ENCODE peak calls at places on chromosomes 6 and 20, in eight cellular contexts. One of them, this sample, is unnamed. For H3K27me3, the result is how much of the 10 kb centered on the place peaks cover.

GRCh38 chr6:37013516-37014491 is 8.3 kb downstream of the FGD2 start:
- DNase-seq in heart left ventricle: no peak
- DNase-seq in GM12878: no peak
- DNase-seq in breast epithelium: no peak
- DNase-seq in Peyer's patch: no peak
- DNase-seq in tibial artery: no peak
- DNase-seq in colonic mucosa: no peak
- DNase-seq in vagina: no peak
- DNase-seq in this sample: no peak

GRCh38 chr20:37298190-37298939 is 8.9 kb downstream of the MANBAL start:
- DNase-seq in tibial artery: no peak
- DNase-seq in Peyer's patch: peak
- DNase-seq in GM12878: no peak
- DNase-seq in breast epithelium: no peak
- DNase-seq in vagina: no peak
- DNase-seq in heart left ventricle: no peak
- DNase-seq in colonic mucosa: no peak
- DNase-seq in this sample: no peak

GRCh38 chr6:117547688-117548621 is 54.4 kb downstream of the GOPC start:
- DNase-seq in GM12878: no peak
- DNase-seq in tibial artery: peak
- DNase-seq in breast epithelium: peak
- DNase-seq in Peyer's patch: peak
- DNase-seq in colonic mucosa: peak
- DNase-seq in vagina: no peak
- DNase-seq in heart left ventricle: peak
- DNase-seq in this sample: peak

GRCh38 chr6:37897321-37897720 is 77.8 kb downstream of the ZFAND3 start:
- DNase-seq in tibial artery: no peak
- DNase-seq in heart left ventricle: no peak
- DNase-seq in colonic mucosa: no peak
- DNase-seq in breast epithelium: no peak
- DNase-seq in Peyer's patch: no peak
- DNase-seq in vagina: no peak
- DNase-seq in GM12878: no peak
- DNase-seq in this sample: no peak

GRCh38 chr6:23111984-23112383 is 542.6 kb downstream of the HDGFL1 start:
- DNase-seq in heart left ventricle: no peak
- DNase-seq in Peyer's patch: no peak
- DNase-seq in GM12878: no peak
- DNase-seq in vagina: no peak
- DNase-seq in breast epithelium: no peak
- DNase-seq in tibial artery: no peak
- DNase-seq in colonic mucosa: no peak
- DNase-seq in this sample: no peak

GRCh38 chr6:6856538-6857523 is 250.9 kb upstream of the RREB1 start:
- DNase-seq in colonic mucosa: peak
- DNase-seq in heart left ventricle: peak
- DNase-seq in GM12878: peak
- DNase-seq in breast epithelium: peak
- DNase-seq in vagina: no peak
- DNase-seq in tibial artery: no peak
- DNase-seq in Peyer's patch: peak
- DNase-seq in this sample: peak

GRCh38 chr6:39882567-39882953 is 51.7 kb downstream of the MOCS1 start:
- DNase-seq in heart left ventricle: peak
- DNase-seq in Peyer's patch: no peak
- DNase-seq in vagina: no peak
- DNase-seq in colonic mucosa: no peak
- DNase-seq in tibial artery: peak
- DNase-seq in breast epithelium: no peak
- DNase-seq in GM12878: no peak
- DNase-seq in this sample: no peak

GRCh38 chr6:56073761-56074160 is 173.6 kb downstream of the COL21A1 start:
- DNase-seq in breast epithelium: no peak
- DNase-seq in vagina: no peak
- DNase-seq in Peyer's patch: no peak
- DNase-seq in tibial artery: no peak
- DNase-seq in GM12878: no peak
- DNase-seq in colonic mucosa: no peak
- DNase-seq in heart left ventricle: no peak
- DNase-seq in this sample: no peak

GRCh38 chr6:71410681-71411080 is 122.1 kb downstream of the OGFRL1 start:
- DNase-seq in heart left ventricle: no peak
- DNase-seq in GM12878: no peak
- DNase-seq in colonic mucosa: no peak
- DNase-seq in tibial artery: no peak
- DNase-seq in breast epithelium: no peak
- DNase-seq in vagina: no peak
- DNase-seq in Peyer's patch: no peak
- DNase-seq in this sample: no peak

GRCh38 chr20:10322073-10323012 is 103.7 kb downstream of the SNAP25 start:
- DNase-seq in vagina: no peak
- DNase-seq in heart left ventricle: no peak
- DNase-seq in breast epithelium: no peak
- DNase-seq in colonic mucosa: no peak
- DNase-seq in Peyer's patch: no peak
- DNase-seq in tibial artery: no peak
- DNase-seq in GM12878: no peak
- DNase-seq in this sample: no peak

GRCh38 chr20:49187330-49188100 is 619 bp downstream of the STAU1 start:
- DNase-seq in tibial artery: no peak
- DNase-seq in Peyer's patch: peak
- DNase-seq in vagina: no peak
- DNase-seq in breast epithelium: no peak
- DNase-seq in colonic mucosa: peak
- DNase-seq in heart left ventricle: peak
- DNase-seq in GM12878: no peak
- DNase-seq in this sample: peak

GRCh38 chr6:140281236-140281635 is 906.8 kb upstream of the CITED2 start:
- DNase-seq in tibial artery: no peak
- DNase-seq in breast epithelium: no peak
- DNase-seq in vagina: no peak
- DNase-seq in colonic mucosa: no peak
- DNase-seq in Peyer's patch: no peak
- DNase-seq in GM12878: no peak
- DNase-seq in heart left ventricle: no peak
- DNase-seq in this sample: no peak

DNA sequence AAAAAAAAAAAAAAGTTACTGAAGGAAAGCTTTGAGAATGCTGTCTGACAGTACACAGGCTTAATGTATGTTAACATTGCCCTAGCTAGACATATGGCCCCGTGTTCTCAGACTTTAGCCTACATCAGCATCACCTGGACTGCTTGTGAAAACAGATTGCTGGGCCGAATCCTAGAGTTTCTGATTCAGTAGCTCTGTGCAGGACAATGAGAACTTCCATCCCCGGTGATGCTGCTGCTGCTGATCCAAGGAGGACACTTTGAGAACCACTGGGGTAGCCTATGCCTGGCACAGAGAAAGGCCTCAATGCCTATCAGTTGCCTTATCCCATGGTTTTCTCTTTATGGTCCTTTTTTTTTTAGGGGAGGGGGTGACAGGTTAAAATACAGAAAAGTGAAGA is 1.6 kb downstream of the HCK start:
- DNase-seq in colonic mucosa: no peak
- DNase-seq in Peyer's patch: no peak
- DNase-seq in heart left ventricle: no peak
- DNase-seq in tibial artery: no peak
- DNase-seq in breast epithelium: no peak
- DNase-seq in vagina: no peak
- DNase-seq in GM12878: no peak
- DNase-seq in this sample: no peak
- H3K27me3 ChIP-seq in colonic mucosa: under half
- H3K27me3 ChIP-seq in Peyer's patch: under half
- H3K27me3 ChIP-seq in heart left ventricle: half or more
- H3K27me3 ChIP-seq in tibial artery: under half
- H3K27me3 ChIP-seq in breast epithelium: half or more
- H3K27me3 ChIP-seq in vagina: under half
- H3K27me3 ChIP-seq in GM12878: under half
- H3K27me3 ChIP-seq in this sample: half or more

GRCh38 chr20:38725959-38726848 is 1.9 kb downstream of the SLC32A1 start:
- DNase-seq in colonic mucosa: no peak
- DNase-seq in tibial artery: no peak
- DNase-seq in breast epithelium: no peak
- DNase-seq in Peyer's patch: peak
- DNase-seq in vagina: no peak
- DNase-seq in heart left ventricle: peak
- DNase-seq in GM12878: no peak
- DNase-seq in this sample: no peak
- TF ChIP-seq CTCF in colonic mucosa: no peak
- TF ChIP-seq CTCF in tibial artery: peak
- TF ChIP-seq CTCF in breast epithelium: no peak
- TF ChIP-seq CTCF in Peyer's patch: no peak
- TF ChIP-seq CTCF in vagina: no peak
- TF ChIP-seq CTCF in heart left ventricle: no peak
- TF ChIP-seq CTCF in GM12878: peak
- TF ChIP-seq CTCF in this sample: peak

GRCh38 chr20:19938421-19938787 is 78.8 kb upstream of the NAA20 start:
- DNase-seq in breast epithelium: no peak
- DNase-seq in Peyer's patch: no peak
- DNase-seq in GM12878: no peak
- DNase-seq in vagina: no peak
- DNase-seq in colonic mucosa: no peak
- DNase-seq in heart left ventricle: no peak
- DNase-seq in tibial artery: no peak
- DNase-seq in this sample: no peak

GRCh38 chr20:19935842-19936241 is 81.3 kb upstream of the NAA20 start:
- DNase-seq in vagina: no peak
- DNase-seq in breast epithelium: peak
- DNase-seq in GM12878: no peak
- DNase-seq in heart left ventricle: no peak
- DNase-seq in tibial artery: no peak
- DNase-seq in colonic mucosa: peak
- DNase-seq in Peyer's patch: no peak
- DNase-seq in this sample: no peak

GRCh38 chr20:19937651-19938420 is 79.3 kb upstream of the NAA20 start:
- DNase-seq in heart left ventricle: no peak
- DNase-seq in GM12878: peak
- DNase-seq in Peyer's patch: no peak
- DNase-seq in tibial artery: no peak
- DNase-seq in vagina: no peak
- DNase-seq in colonic mucosa: no peak
- DNase-seq in breast epithelium: no peak
- DNase-seq in this sample: no peak

GRCh38 chr20:19934792-19935491 is 82.2 kb upstream of the NAA20 start:
- DNase-seq in Peyer's patch: peak
- DNase-seq in vagina: no peak
- DNase-seq in tibial artery: peak
- DNase-seq in colonic mucosa: peak
- DNase-seq in GM12878: no peak
- DNase-seq in heart left ventricle: peak
- DNase-seq in breast epithelium: peak
- DNase-seq in this sample: peak

GRCh38 chr20:19936801-19937583 is 80.2 kb upstream of the NAA20 start:
- DNase-seq in breast epithelium: no peak
- DNase-seq in tibial artery: no peak
- DNase-seq in colonic mucosa: no peak
- DNase-seq in Peyer's patch: no peak
- DNase-seq in GM12878: no peak
- DNase-seq in heart left ventricle: peak
- DNase-seq in vagina: no peak
- DNase-seq in this sample: no peak
- H3K27ac ChIP-seq in breast epithelium: peak
- H3K27ac ChIP-seq in tibial artery: no peak
- H3K27ac ChIP-seq in colonic mucosa: peak
- H3K27ac ChIP-seq in Peyer's patch: no peak
- H3K27ac ChIP-seq in GM12878: no peak
- H3K27ac ChIP-seq in heart left ventricle: peak
- H3K27ac ChIP-seq in vagina: peak
- H3K27ac ChIP-seq in this sample: peak

GRCh38 chr6:108163644-108164536 is 1.9 kb upstream of the NR2E1 start:
- DNase-seq in heart left ventricle: no peak
- DNase-seq in breast epithelium: no peak
- DNase-seq in Peyer's patch: no peak
- DNase-seq in tibial artery: no peak
- DNase-seq in GM12878: no peak
- DNase-seq in vagina: no peak
- DNase-seq in colonic mucosa: no peak
- DNase-seq in this sample: no peak
- H3K27me3 ChIP-seq in heart left ventricle: half or more
- H3K27me3 ChIP-seq in breast epithelium: half or more
- H3K27me3 ChIP-seq in Peyer's patch: half or more
- H3K27me3 ChIP-seq in tibial artery: under half
- H3K27me3 ChIP-seq in GM12878: under half
- H3K27me3 ChIP-seq in vagina: half or more
- H3K27me3 ChIP-seq in colonic mucosa: half or more
- H3K27me3 ChIP-seq in this sample: half or more

GRCh38 chr6:105855433-105855832 is 230.7 kb upstream of the PRDM1 start:
- DNase-seq in GM12878: no peak
- DNase-seq in tibial artery: no peak
- DNase-seq in colonic mucosa: no peak
- DNase-seq in heart left ventricle: no peak
- DNase-seq in vagina: no peak
- DNase-seq in breast epithelium: no peak
- DNase-seq in Peyer's patch: no peak
- DNase-seq in this sample: no peak

GRCh38 chr6:105862936-105863603 is 223.1 kb upstream of the PRDM1 start:
- DNase-seq in Peyer's patch: no peak
- DNase-seq in heart left ventricle: no peak
- DNase-seq in colonic mucosa: no peak
- DNase-seq in vagina: no peak
- DNase-seq in GM12878: no peak
- DNase-seq in breast epithelium: no peak
- DNase-seq in tibial artery: no peak
- DNase-seq in this sample: no peak

GRCh38 chr6:105859441-105859840 is 226.7 kb upstream of the PRDM1 start:
- DNase-seq in breast epithelium: no peak
- DNase-seq in vagina: no peak
- DNase-seq in colonic mucosa: no peak
- DNase-seq in tibial artery: no peak
- DNase-seq in Peyer's patch: no peak
- DNase-seq in GM12878: no peak
- DNase-seq in heart left ventricle: no peak
- DNase-seq in this sample: no peak
- TF ChIP-seq CTCF in breast epithelium: no peak
- TF ChIP-seq CTCF in vagina: no peak
- TF ChIP-seq CTCF in colonic mucosa: no peak
- TF ChIP-seq CTCF in tibial artery: no peak
- TF ChIP-seq CTCF in Peyer's patch: no peak
- TF ChIP-seq CTCF in GM12878: no peak
- TF ChIP-seq CTCF in heart left ventricle: no peak
- TF ChIP-seq CTCF in this sample: no peak

GRCh38 chr20:60250251-60250650 is 292.0 kb downstream of the CDH26 start:
- DNase-seq in heart left ventricle: no peak
- DNase-seq in breast epithelium: no peak
- DNase-seq in Peyer's patch: no peak
- DNase-seq in colonic mucosa: no peak
- DNase-seq in GM12878: no peak
- DNase-seq in vagina: no peak
- DNase-seq in tibial artery: no peak
- DNase-seq in this sample: no peak
- H3K27ac ChIP-seq in heart left ventricle: no peak
- H3K27ac ChIP-seq in breast epithelium: no peak
- H3K27ac ChIP-seq in Peyer's patch: no peak
- H3K27ac ChIP-seq in colonic mucosa: no peak
- H3K27ac ChIP-seq in GM12878: no peak
- H3K27ac ChIP-seq in vagina: no peak
- H3K27ac ChIP-seq in tibial artery: no peak
- H3K27ac ChIP-seq in this sample: no peak

This sample was measured in gastrocnemius medialis.